ENCODE peak calls at places on chromosomes 1 and 21, in ten cellular contexts. I, B, U, Z, K, O, R, V, S and A are unnamed samples.

GRCh38 chr21:46091118-46091517 is 6.8 kb upstream of the COL6A2 start:
- DNase-seq in U (peak; percentile 17), V (peak; percentile 18), K (no peak), B (no peak), S (no peak), R (no peak), I (no peak), Z (no peak), O (no peak), A (no peak)

GRCh38 chr1:83931658-83932253 is 67.2 kb downstream of the TTLL7 start:
- DNase-seq in O (no peak), Z (peak; percentile 13), R (peak; percentile 35), I (peak; percentile 2), K (peak; percentile 16), B (peak; percentile 67), U (no peak), S (no peak), V (no peak), A (no peak)

GRCh38 chr1:26584022-26584485 is 54.5 kb downstream of the RPS6KA1 start:
- DNase-seq in Z (no peak), R (peak; percentile 15), K (no peak), I (no peak), B (peak; percentile 40), U (no peak), S (no peak), V (no peak), O (no peak), A (peak; percentile 14)

GRCh38 chr1:59020151-59020997 is 236.5 kb upstream of the JUN start:
- DNase-seq in R (no peak), S (peak; percentile 71), U (peak; percentile 67), Z (peak; percentile 65), V (peak; percentile 80), B (peak; percentile 58), O (no peak), I (peak; percentile 59), K (peak; percentile 72), A (no peak)

GRCh38 chr1:233707153-233707905 is 93.4 kb downstream of the KCNK1 start:
- DNase-seq in I (no peak), S (no peak), K (peak; percentile 89), Z (no peak), R (peak; percentile 69), B (peak; percentile 91), O (no peak), U (no peak), V (no peak), A (no peak)

GRCh38 chr1:11951901-11952300 is 17.4 kb downstream of the PLOD1 start:
- DNase-seq in O (no peak), V (no peak), I (no peak), B (no peak), K (no peak), U (no peak), Z (no peak), S (no peak), R (no peak), A (no peak)

GRCh38 chr1:75092141-75092540 is 42.0 kb upstream of the LHX8 start:
- DNase-seq in Z (no peak), R (no peak), I (no peak), U (no peak), K (peak; percentile 88), O (no peak), V (no peak), B (peak; percentile 6), S (no peak), A (peak; percentile 41)

GRCh38 chr1:211752951-211753486 is 77.5 kb downstream of the LPGAT1 start:
- DNase-seq in V (no peak), R (no peak), B (no peak), K (no peak), S (no peak), O (no peak), Z (no peak), I (no peak), U (no peak), A (no peak)

GRCh38 chr1:228178737-228179720 is 13.4 kb downstream of the IBA57 start:
- DNase-seq in I (peak; percentile 80), S (no peak), R (no peak), V (peak; percentile 60), Z (peak; percentile 51), U (no peak), B (no peak), K (no peak), O (no peak), A (no peak)

GRCh38 chr1:224884428-224884827 is 45.0 kb upstream of the DNAH14 start:
- DNase-seq in V (no peak), I (no peak), R (no peak), S (no peak), Z (no peak), B (peak; percentile 18), O (no peak), U (no peak), K (no peak), A (peak; percentile 51)

GRCh38 chr1:110375490-110375889 is 15.3 kb downstream of the SLC16A4 start:
- DNase-seq in K (no peak), Z (no peak), I (no peak), U (no peak), O (no peak), B (no peak), R (no peak), S (no peak), V (no peak), A (no peak)

GRCh38 chr21:38506606-38507331 is 8.5 kb upstream of the ERG start:
- DNase-seq in S (no peak), I (no peak), U (peak; percentile 76), R (no peak), Z (no peak), B (no peak), K (no peak), V (no peak), O (no peak), A (no peak)

GRCh38 chr1:176628775-176629174 is 165.8 kb downstream of the PAPPA2 start:
- DNase-seq in I (no peak), R (no peak), V (no peak), K (no peak), Z (no peak), O (no peak), S (no peak), U (no peak), B (no peak), A (no peak)

GRCh38 chr21:34205811-34206635 is 132.6 kb downstream of the MRPS6 start:
- DNase-seq in K (no peak), Z (no peak), B (peak; percentile 58), V (no peak), I (no peak), U (no peak), R (no peak), S (no peak), O (no peak), A (no peak)

GRCh38 chr1:221783437-221783836 is 41.5 kb upstream of the DUSP10 start:
- DNase-seq in Z (no peak), B (no peak), K (no peak), I (no peak), S (no peak), U (no peak), O (no peak), R (no peak), V (no peak), A (no peak)
- H3K4me1 ChIP-seq in Z (no peaks in the 10 kb centered on the region), B (no peaks in the 10 kb centered on the region), K (no peaks in the 10 kb centered on the region), I (no peaks in the 10 kb centered on the region), S (no peaks in the 10 kb centered on the region), U (no peaks in the 10 kb centered on the region), O (no peaks in the 10 kb centered on the region), R (no peaks in the 10 kb centered on the region), V (no peaks in the 10 kb centered on the region), A (no peaks in the 10 kb centered on the region)

GRCh38 chr1:92065042-92065441 is 10.2 kb downstream of the SETSIP start:
- DNase-seq in K (no peak), U (no peak), R (no peak), B (peak; percentile 10), I (no peak), V (no peak), S (no peak), O (no peak), Z (no peak), A (no peak)
- TF ChIP-seq CTCF in K (no peak), U (no peak), R (no peak), B (peak; percentile 44), I (no peak), V (no peak), S (no peak), O (no peak), Z (no peak), A (peak; percentile 27)

GRCh38 chr1:23152966-23153684 is 15.5 kb downstream of the LUZP1 start:
- DNase-seq in O (no peak), U (no peak), S (no peak), B (no peak), Z (no peak), I (no peak), K (no peak), V (no peak), R (no peak), A (no peak)

GRCh38 chr1:23159963-23160877 is 8.4 kb downstream of the LUZP1 start:
- DNase-seq in R (no peak), S (no peak), B (no peak), U (no peak), V (no peak), I (no peak), O (no peak), Z (no peak), K (no peak), A (no peak)

DNA sequence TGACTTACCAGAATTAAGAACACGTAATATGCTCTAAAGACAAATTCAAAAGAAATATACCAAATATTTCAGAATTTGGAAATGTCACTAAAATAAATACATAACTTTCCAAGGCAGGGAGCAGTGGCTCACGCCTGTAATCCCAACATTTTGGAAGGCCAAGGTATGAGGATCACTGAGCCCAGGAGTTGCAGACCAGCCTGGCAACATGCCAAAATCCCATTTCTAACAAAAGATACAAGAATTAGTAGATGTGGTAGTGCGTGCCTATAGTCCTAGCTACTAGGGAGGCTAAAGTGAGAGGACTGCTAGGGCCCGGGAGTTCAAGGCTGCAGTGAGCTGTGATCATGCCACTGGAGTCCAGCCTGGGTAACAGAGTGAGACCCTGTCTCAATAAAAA is 11.7 kb downstream of the LUZP1 start:
- DNase-seq in K (no peak), S (no peak), I (no peak), Z (no peak), U (no peak), V (no peak), O (no peak), B (no peak), R (no peak), A (no peak)
- H3K4me3 ChIP-seq in K (no peak overlapping the region), S (no peak overlapping the region), I (no peak overlapping the region), Z (no peak overlapping the region), U (no peak overlapping the region), V (no peak overlapping the region), O (no peak overlapping the region), B (no peak overlapping the region), R (no peak overlapping the region), A (no peak overlapping the region)

DNA sequence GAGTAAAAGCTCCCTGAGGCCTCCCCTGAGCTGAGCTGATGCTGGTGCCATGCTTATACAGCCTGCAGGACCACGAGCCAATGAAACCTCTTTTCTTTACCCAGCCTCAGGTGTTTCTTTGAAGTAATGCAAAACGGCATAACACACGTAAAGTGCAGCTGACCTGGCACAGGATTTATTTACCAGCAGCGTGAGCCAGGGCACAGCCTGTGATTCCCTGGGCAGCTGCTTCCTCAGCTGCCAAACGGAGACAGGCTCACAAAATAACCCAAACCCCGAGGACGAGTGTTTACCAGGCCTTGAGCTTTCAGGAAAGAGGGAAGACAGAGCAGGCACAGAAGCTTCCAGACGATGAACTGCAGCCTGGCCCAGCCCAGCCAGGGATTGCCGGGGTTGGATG is 120.6 kb upstream of the ARHGEF16 start:
- DNase-seq in V (no peak), R (no peak), K (no peak), Z (no peak), I (peak; percentile 81), O (no peak), S (no peak), U (no peak), B (no peak), A (no peak)
- H3K4me1 ChIP-seq in V (peaks cover 25% of the 10 kb centered on the region), R (no peaks in the 10 kb centered on the region), K (no peaks in the 10 kb centered on the region), Z (peaks cover 2% of the 10 kb centered on the region), I (peaks cover 68% of the 10 kb centered on the region), O (no peaks in the 10 kb centered on the region), S (no peaks in the 10 kb centered on the region), U (no peaks in the 10 kb centered on the region), B (no peaks in the 10 kb centered on the region), A (peaks cover 31% of the 10 kb centered on the region)